ENCODE peak calls at places on chromosome 4, in five cellular contexts. Z, H, X, G and V are unnamed samples.

GRCh38 chr4:146436423-146437162 is 85.1 kb downstream of the SLC10A7 start:
- DNase-seq in Z (no peak), H (no peak), X (no peak), G (no peak), V (no peak)

GRCh38 chr4:97027989-97028388 is 1115.3 kb downstream of the STPG2 start:
- DNase-seq in Z (no peak), H (no peak), X (no peak), G (no peak), V (no peak)

GRCh38 chr4:98677799-98678198 is 19.4 kb upstream of the TSPAN5 start:
- DNase-seq in Z (no peak), H (no peak), X (no peak), G (no peak), V (no peak)

GRCh38 chr4:3422241-3422801 is 19.4 kb upstream of the HGFAC start:
- DNase-seq in Z (no peak), H (no peak), X (no peak), G (no peak), V (no peak)

GRCh38 chr4:76197971-76198410 is 15.6 kb downstream of the SCARB2 start:
- DNase-seq in Z (no peak), H (no peak), X (peak; percentile 32), G (no peak), V (peak; percentile 61)

GRCh38 chr4:118033148-118034060 is 882 bp upstream of the NDST3 start:
- DNase-seq in Z (peak; percentile 75), H (peak; percentile 47), X (no peak), G (no peak), V (peak; percentile 20)

GRCh38 chr4:141896687-141897086 is 260.3 kb downstream of the IL15 start:
- DNase-seq in Z (no peak), H (no peak), X (no peak), G (no peak), V (no peak)

GRCh38 chr4:155973639-155974475 is 20.2 kb upstream of the CTSO start:
- DNase-seq in Z (peak; percentile 78), H (no peak), X (no peak), G (no peak), V (no peak)

GRCh38 chr4:123593655-123594054 is 197.1 kb downstream of the SPRY1 start:
- DNase-seq in Z (no peak), H (no peak), X (no peak), G (no peak), V (no peak)

GRCh38 chr4:179671609-179672008 is 2229.4 kb upstream of the AGA start:
- DNase-seq in Z (no peak), H (no peak), X (no peak), G (no peak), V (no peak)

GRCh38 chr4:8916251-8916913 is 44.7 kb upstream of the HMX1 start:
- DNase-seq in Z (peak; percentile 22), H (no peak), X (no peak), G (no peak), V (peak; percentile 2)

GRCh38 chr4:154084864-154085263 is 296.0 kb upstream of the SFRP2 start:
- DNase-seq in Z (no peak), H (no peak), X (no peak), G (no peak), V (no peak)

GRCh38 chr4:33996075-33996718 is 2248.1 kb downstream of the ARAP2 start:
- DNase-seq in Z (peak; percentile 45), H (no peak), X (no peak), G (no peak), V (no peak)

GRCh38 chr4:122412547-122412946 is 33.7 kb downstream of the ADAD1 start:
- DNase-seq in Z (no peak), H (no peak), X (no peak), G (no peak), V (no peak)

GRCh38 chr4:40059362-40059761 is 2.7 kb downstream of the N4BP2 start:
- DNase-seq in Z (no peak), H (no peak), X (no peak), G (no peak), V (no peak)

GRCh38 chr4:171650543-171650942 is 162.7 kb upstream of the GALNTL6 start:
- DNase-seq in Z (peak; percentile 55), H (no peak), X (no peak), G (no peak), V (no peak)

GRCh38 chr4:183335369-183335940 is 13.2 kb upstream of the CLDN24 start:
- DNase-seq in Z (peak; percentile 19), H (no peak), X (peak; percentile 75), G (no peak), V (no peak)

GRCh38 chr4:87716350-87717041 is 66.4 kb downstream of the DMP1 start:
- DNase-seq in Z (no peak), H (no peak), X (no peak), G (no peak), V (peak; percentile 24)